ENCODE peak calls at places on chromosome 22, in five cellular contexts. One of them, this sample, is unnamed.
A peak's percentile ranks its signal among the peaks of the same experiment; 100 is the strongest.

GRCh38 chr22:22241554-22241898 is 3.1 kb upstream of the VPREB1 start:
- DNase-seq in HFF-Myc: no peak
- DNase-seq in CD8-positive, alpha-beta memory T cell: no peak
- DNase-seq in activated T-cell treated with anti-CD3 and anti-CD28 coated beads for 1 hour: no peak
- DNase-seq in NCI-H1105 treated with DMSO at 0.1 percent for 48 hours: no peak
- DNase-seq in this sample: no peak

GRCh38 chr22:40387758-40388157 is 17.4 kb downstream of the SGSM3 start:
- DNase-seq in HFF-Myc: no peak
- DNase-seq in NCI-H1105 treated with DMSO at 0.1 percent for 48 hours: no peak
- DNase-seq in activated T-cell treated with anti-CD3 and anti-CD28 coated beads for 1 hour: no peak
- DNase-seq in CD8-positive, alpha-beta memory T cell: no peak
- DNase-seq in this sample: no peak

GRCh38 chr22:29750559-29750958 is 16.2 kb downstream of the ZMAT5 start:
- DNase-seq in CD8-positive, alpha-beta memory T cell: no peak
- DNase-seq in NCI-H1105 treated with DMSO at 0.1 percent for 48 hours: no peak
- DNase-seq in HFF-Myc: no peak
- DNase-seq in activated T-cell treated with anti-CD3 and anti-CD28 coated beads for 1 hour: no peak
- DNase-seq in this sample: no peak

GRCh38 chr22:44380716-44381500 is 68.2 kb upstream of the SHISAL1 start:
- DNase-seq in HFF-Myc: no peak
- DNase-seq in NCI-H1105 treated with DMSO at 0.1 percent for 48 hours: no peak
- DNase-seq in CD8-positive, alpha-beta memory T cell: no peak
- DNase-seq in activated T-cell treated with anti-CD3 and anti-CD28 coated beads for 1 hour: no peak
- DNase-seq in this sample: no peak

GRCh38 chr22:50292643-50293440 is 14.6 kb downstream of the PLXNB2 start:
- DNase-seq in activated T-cell treated with anti-CD3 and anti-CD28 coated beads for 1 hour: no peak
- DNase-seq in NCI-H1105 treated with DMSO at 0.1 percent for 48 hours: no peak
- DNase-seq in CD8-positive, alpha-beta memory T cell: no peak
- DNase-seq in HFF-Myc: no peak
- DNase-seq in this sample: peak; percentile 64

GRCh38 chr22:35359380-35360065 is 21.4 kb upstream of the HMOX1 start:
- DNase-seq in CD8-positive, alpha-beta memory T cell: no peak
- DNase-seq in HFF-Myc: no peak
- DNase-seq in NCI-H1105 treated with DMSO at 0.1 percent for 48 hours: no peak
- DNase-seq in activated T-cell treated with anti-CD3 and anti-CD28 coated beads for 1 hour: no peak
- DNase-seq in this sample: no peak

GRCh38 chr22:50034126-50035081 is 21.8 kb upstream of the IL17REL start:
- DNase-seq in CD8-positive, alpha-beta memory T cell: no peak
- DNase-seq in HFF-Myc: no peak
- DNase-seq in activated T-cell treated with anti-CD3 and anti-CD28 coated beads for 1 hour: no peak
- DNase-seq in NCI-H1105 treated with DMSO at 0.1 percent for 48 hours: no peak
- DNase-seq in this sample: no peak

GRCh38 chr22:24503137-24503850 is 8.2 kb downstream of the UPB1 start:
- DNase-seq in activated T-cell treated with anti-CD3 and anti-CD28 coated beads for 1 hour: peak; percentile 51
- DNase-seq in NCI-H1105 treated with DMSO at 0.1 percent for 48 hours: no peak
- DNase-seq in HFF-Myc: no peak
- DNase-seq in CD8-positive, alpha-beta memory T cell: peak; percentile 45
- DNase-seq in this sample: peak; percentile 80

GRCh38 chr22:26713823-26714449 is 56.5 kb downstream of the MIAT start:
- DNase-seq in CD8-positive, alpha-beta memory T cell: no peak
- DNase-seq in NCI-H1105 treated with DMSO at 0.1 percent for 48 hours: no peak
- DNase-seq in activated T-cell treated with anti-CD3 and anti-CD28 coated beads for 1 hour: no peak
- DNase-seq in HFF-Myc: no peak
- DNase-seq in this sample: no peak

This sample was measured in memory B cell.